ENCODE peak calls at places on chromosomes 16 and 17, in eight cellular contexts. J, Q, Y, X, E, W, H and U are unnamed samples.

GRCh38 chr17:29197516-29198272 is 17.5 kb upstream of the MYO18A start:
- DNase-seq in J (no peak), Q (no peak), Y (no peak), X (no peak), E (no peak), W (no peak), H (no peak), U (no peak)

GRCh38 chr17:773467-774319 is 8.4 kb downstream of the GLOD4 start:
- DNase-seq in J (no peak), Q (no peak), Y (no peak), X (no peak), E (no peak), W (no peak), H (no peak), U (no peak)

GRCh38 chr16:59210955-59211541 is 476.9 kb upstream of the GOT2 start:
- DNase-seq in J (peak; percentile 53), Q (no peak), Y (peak; percentile 92), X (no peak), E (no peak), W (no peak), H (peak; percentile 64), U (no peak)

GRCh38 chr17:49687878-49688491 is 10.1 kb upstream of the SPOP start:
- DNase-seq in J (peak; percentile 84), Q (no peak), Y (peak; percentile 58), X (no peak), E (no peak), W (no peak), H (peak; percentile 22), U (peak; percentile 38)

GRCh38 chr16:57012353-57012752 is 23.0 kb downstream of the NLRC5 start:
- DNase-seq in J (no peak), Q (no peak), Y (no peak), X (no peak), E (no peak), W (no peak), H (no peak), U (no peak)

GRCh38 chr16:83842291-83842690 is 34.5 kb downstream of the HSBP1 start:
- DNase-seq in J (no peak), Q (no peak), Y (no peak), X (no peak), E (no peak), W (no peak), H (no peak), U (no peak)

GRCh38 chr16:72300892-72301291 is 128.9 kb upstream of the PMFBP1 start:
- DNase-seq in J (no peak), Q (no peak), Y (no peak), X (no peak), E (no peak), W (no peak), H (no peak), U (no peak)

GRCh38 chr17:39738568-39738901 is 797 bp downstream of the GRB7 start:
- DNase-seq in J (no peak), Q (peak; percentile 84), Y (peak; percentile 50), X (peak; percentile 100), E (peak; percentile 83), W (no peak), H (no peak), U (peak; percentile 50)

DNA sequence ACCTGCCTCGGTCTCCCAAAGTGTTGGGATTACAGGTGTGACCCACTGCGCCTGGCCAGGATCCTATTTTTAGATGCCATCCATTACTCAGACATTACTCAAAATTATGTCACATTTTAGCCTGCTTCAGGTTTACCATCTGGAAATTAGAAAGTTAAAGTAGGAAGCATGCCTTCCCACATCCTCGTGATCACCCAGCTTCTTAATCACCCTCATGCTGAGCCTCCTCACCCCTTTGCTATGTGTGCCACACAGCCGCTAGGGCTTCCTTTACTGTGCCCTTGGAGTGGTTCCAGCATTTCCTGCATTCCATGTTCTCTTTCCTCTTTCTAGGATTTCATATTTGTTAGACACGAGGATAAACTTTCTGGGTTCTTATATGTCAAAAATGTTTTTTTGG is 9.3 kb downstream of the ADORA2B start:
- DNase-seq in J (peak; percentile 85), Q (no peak), Y (no peak), X (peak; percentile 65), E (no peak), W (no peak), H (peak; percentile 86), U (peak; percentile 96)
- TF ChIP-seq CTCF in J (no peak), Q (no peak), Y (no peak), X (no peak), E (no peak), W (no peak), H (no peak), U (no peak)

DNA sequence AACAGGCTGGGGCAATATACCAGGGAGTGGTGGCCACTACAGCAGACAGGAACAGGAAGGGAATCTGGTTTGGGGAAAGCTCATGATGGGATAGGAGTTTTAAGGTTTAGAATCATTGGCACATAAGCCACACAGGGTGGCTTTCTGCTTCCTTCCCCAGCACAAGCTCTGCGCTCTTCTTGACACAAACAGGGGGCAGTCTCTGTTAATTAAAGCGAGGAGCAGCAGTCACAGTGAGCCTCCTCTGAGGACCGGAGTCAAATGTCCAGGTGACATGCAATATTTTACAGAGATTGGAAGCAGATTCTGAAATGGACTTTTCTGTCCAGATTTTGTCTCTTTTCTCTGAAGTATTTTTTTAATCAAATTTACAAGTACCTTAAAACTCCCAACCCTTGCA is 2.8 kb upstream of the SHISA9 start:
- DNase-seq in J (no peak), Q (no peak), Y (no peak), X (no peak), E (no peak), W (no peak), H (no peak), U (no peak)
- TF ChIP-seq CTCF in J (no peak), Q (peak; percentile 17), Y (peak; percentile 59), X (no peak), E (no peak), W (no peak), H (no peak), U (no peak)

DNA sequence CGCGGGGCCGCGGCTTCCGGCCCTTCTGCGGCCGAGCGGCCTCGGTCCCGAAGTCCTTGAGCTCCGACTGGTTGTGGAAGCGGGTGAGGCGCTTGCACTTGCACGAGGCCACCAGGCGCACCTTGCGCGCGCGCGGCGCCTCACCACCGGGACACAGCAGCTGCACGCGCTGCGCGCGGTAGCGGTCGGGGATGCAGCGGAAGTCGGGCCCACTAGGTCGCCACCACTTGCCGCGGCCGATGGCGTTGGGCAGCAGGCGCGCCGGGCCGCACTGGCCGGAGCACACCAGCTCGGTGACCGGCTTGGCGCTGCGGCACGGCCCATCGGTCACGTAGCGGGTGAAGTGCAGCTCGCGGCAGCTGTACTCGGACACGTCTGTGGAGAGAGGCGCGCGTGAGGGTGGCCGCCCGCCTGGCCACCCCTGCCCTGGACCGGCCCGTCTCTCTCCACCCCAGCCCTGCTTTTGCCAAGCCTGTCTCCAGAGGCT is 3.2 kb downstream of the SOST start:
- DNase-seq in J (peak; percentile 32), Q (peak; percentile 51), Y (no peak), X (peak; percentile 44), E (no peak), W (no peak), H (no peak), U (no peak)
- TF ChIP-seq CTCF in J (no peak), Q (no peak), Y (peak; percentile 29), X (no peak), E (no peak), W (no peak), H (no peak), U (peak; percentile 3)

GRCh38 chr16:78461087-78461486 is 361.6 kb downstream of the WWOX start:
- DNase-seq in J (no peak), Q (no peak), Y (no peak), X (no peak), E (peak; percentile 26), W (no peak), H (no peak), U (peak; percentile 35)

GRCh38 chr16:78455861-78456260 is 356.4 kb downstream of the WWOX start:
- DNase-seq in J (no peak), Q (no peak), Y (no peak), X (no peak), E (no peak), W (no peak), H (no peak), U (no peak)

GRCh38 chr16:78461496-78461938 is 362.1 kb downstream of the WWOX start:
- DNase-seq in J (no peak), Q (no peak), Y (peak; percentile 59), X (no peak), E (peak; percentile 66), W (no peak), H (no peak), U (peak; percentile 14)

GRCh38 chr16:78460428-78460827 is 361.0 kb downstream of the WWOX start:
- DNase-seq in J (no peak), Q (no peak), Y (peak; percentile 80), X (peak; percentile 10), E (no peak), W (no peak), H (no peak), U (peak; percentile 27)

DNA sequence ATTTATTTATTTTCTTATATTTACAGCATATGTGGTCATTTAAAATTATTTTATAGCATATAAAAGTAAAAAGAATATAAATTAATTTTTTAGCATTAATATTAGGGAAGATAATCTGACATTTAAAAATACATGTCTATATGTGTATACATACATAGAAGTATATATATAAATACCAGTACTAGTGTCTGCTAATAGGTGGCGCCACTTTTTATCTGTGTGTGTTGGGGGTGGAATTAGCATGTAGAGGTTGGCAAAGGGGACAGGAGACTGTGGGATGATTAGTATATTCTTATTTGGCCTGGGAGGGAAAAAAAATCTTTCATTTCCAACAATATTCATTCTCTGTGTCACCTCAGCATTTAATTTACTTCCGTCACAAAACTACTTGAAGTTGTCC is 359.1 kb downstream of the WWOX start:
- DNase-seq in J (no peak), Q (no peak), Y (peak; percentile 28), X (no peak), E (no peak), W (no peak), H (no peak), U (no peak)
- TF ChIP-seq CTCF in J (no peak), Q (no peak), Y (peak; percentile 16), X (no peak), E (no peak), W (no peak), H (no peak), U (no peak)

GRCh38 chr17:2721603-2722002 is 10.0 kb upstream of the CLUH start:
- DNase-seq in J (no peak), Q (no peak), Y (no peak), X (no peak), E (no peak), W (no peak), H (no peak), U (no peak)

GRCh38 chr17:2723505-2723996 is 12.0 kb upstream of the CLUH start:
- DNase-seq in J (no peak), Q (no peak), Y (no peak), X (no peak), E (peak; percentile 67), W (no peak), H (no peak), U (no peak)

GRCh38 chr17:2723997-2724782 is 12.6 kb upstream of the CLUH start:
- DNase-seq in J (no peak), Q (no peak), Y (no peak), X (no peak), E (peak; percentile 74), W (no peak), H (no peak), U (no peak)

GRCh38 chr17:2722611-2723010 is 11.0 kb upstream of the CLUH start:
- DNase-seq in J (no peak), Q (no peak), Y (no peak), X (no peak), E (no peak), W (no peak), H (no peak), U (no peak)

GRCh38 chr17:2724783-2725164 is 13.2 kb upstream of the CLUH start:
- DNase-seq in J (peak; percentile 40), Q (peak; percentile 66), Y (no peak), X (peak; percentile 48), E (peak; percentile 54), W (no peak), H (peak; percentile 25), U (peak; percentile 43)
- TF ChIP-seq CTCF in J (no peak), Q (no peak), Y (peak; percentile 50), X (no peak), E (no peak), W (peak; percentile 7), H (no peak), U (peak; percentile 20)